ENCODE peak calls at places on chromosomes 5 and 9, in seven cellular contexts. W is GM12865; U is tibial artery; S is gastrocnemius medialis; Y is stomach; F is CD8-positive, alpha-beta T cell; N is body of pancreas. K is an unnamed sample.

GRCh38 chr9:98724810-98725530 is 16.2 kb upstream of the GABBR2 start:
- DNase-seq in W (no peak), U (no peak), S (no peak), Y (no peak), F (no peak), N (no peak), K (no peak)

GRCh38 chr5:139091439-139092156 is 106.6 kb downstream of the SIL1 start:
- DNase-seq in W (peak; percentile 22), U (no peak), S (no peak), Y (no peak), F (no peak), N (no peak), K (no peak)

GRCh38 chr5:34728236-34728635 is 72.1 kb downstream of the RAI14 start:
- DNase-seq in W (no peak), U (no peak), S (no peak), Y (no peak), F (no peak), N (no peak), K (no peak)

GRCh38 chr5:17219006-17219422 is 1.6 kb downstream of the BASP1 start:
- DNase-seq in W (peak; percentile 48), U (no peak), S (no peak), Y (no peak), F (no peak), N (no peak), K (peak; percentile 53)

GRCh38 chr9:20144255-20144654 is 355.4 kb upstream of the SLC24A2 start:
- DNase-seq in W (peak; percentile 26), U (no peak), S (no peak), Y (no peak), F (no peak), N (no peak), K (no peak)

GRCh38 chr5:116885825-116886224 is 311.2 kb upstream of the SEMA6A start:
- DNase-seq in W (peak; percentile 51), U (no peak), S (no peak), Y (no peak), F (no peak), N (no peak), K (no peak)

GRCh38 chr5:173094012-173094661 is 38.0 kb downstream of the CREBRF start:
- DNase-seq in W (no peak), U (no peak), S (no peak), Y (no peak), F (no peak), N (no peak), K (no peak)

GRCh38 chr9:6441269-6441668 is 28.3 kb downstream of the UHRF2 start:
- DNase-seq in W (no peak), U (no peak), S (no peak), Y (no peak), F (no peak), N (no peak), K (no peak)

GRCh38 chr5:180817847-180818246 is 15.2 kb upstream of the MGAT1 start:
- DNase-seq in W (no peak), U (no peak), S (no peak), Y (no peak), F (no peak), N (peak; percentile 46), K (no peak)

GRCh38 chr5:144284036-144284435 is 113.4 kb downstream of the KCTD16 start:
- DNase-seq in W (no peak), U (no peak), S (no peak), Y (no peak), F (no peak), N (no peak), K (no peak)

GRCh38 chr5:144284931-144285330 is 114.3 kb downstream of the KCTD16 start:
- DNase-seq in W (no peak), U (no peak), S (no peak), Y (no peak), F (no peak), N (no peak), K (no peak)

GRCh38 chr5:144292029-144292428 is 121.4 kb downstream of the KCTD16 start:
- DNase-seq in W (no peak), U (no peak), S (no peak), Y (no peak), F (no peak), N (no peak), K (no peak)

GRCh38 chr5:144289277-144289676 is 118.6 kb downstream of the KCTD16 start:
- DNase-seq in W (no peak), U (no peak), S (no peak), Y (no peak), F (no peak), N (no peak), K (no peak)
- TF ChIP-seq CTCF in W (no peak), U (no peak), S (no peak), Y (no peak), F (no peak), N (no peak), K (no peak)

GRCh38 chr9:106557996-106558667 is 304.8 kb upstream of the ZNF462 start:
- DNase-seq in W (no peak), U (no peak), S (no peak), Y (peak; percentile 61), F (no peak), N (no peak), K (no peak)

GRCh38 chr9:106560540-106560939 is 302.4 kb upstream of the ZNF462 start:
- DNase-seq in W (no peak), U (no peak), S (no peak), Y (no peak), F (no peak), N (no peak), K (no peak)
- TF ChIP-seq CTCF in W (peak; percentile 27), U (no peak), S (no peak), Y (no peak), F (no peak), N (no peak), K (no peak)

GRCh38 chr5:154236459-154237375 is 46.2 kb downstream of the GALNT10 start:
- DNase-seq in W (peak; percentile 32), U (no peak), S (no peak), Y (no peak), F (no peak), N (no peak), K (peak; percentile 23)
- TF ChIP-seq CTCF in W (no peak), U (no peak), S (no peak), Y (no peak), F (no peak), N (no peak), K (no peak)

DNA sequence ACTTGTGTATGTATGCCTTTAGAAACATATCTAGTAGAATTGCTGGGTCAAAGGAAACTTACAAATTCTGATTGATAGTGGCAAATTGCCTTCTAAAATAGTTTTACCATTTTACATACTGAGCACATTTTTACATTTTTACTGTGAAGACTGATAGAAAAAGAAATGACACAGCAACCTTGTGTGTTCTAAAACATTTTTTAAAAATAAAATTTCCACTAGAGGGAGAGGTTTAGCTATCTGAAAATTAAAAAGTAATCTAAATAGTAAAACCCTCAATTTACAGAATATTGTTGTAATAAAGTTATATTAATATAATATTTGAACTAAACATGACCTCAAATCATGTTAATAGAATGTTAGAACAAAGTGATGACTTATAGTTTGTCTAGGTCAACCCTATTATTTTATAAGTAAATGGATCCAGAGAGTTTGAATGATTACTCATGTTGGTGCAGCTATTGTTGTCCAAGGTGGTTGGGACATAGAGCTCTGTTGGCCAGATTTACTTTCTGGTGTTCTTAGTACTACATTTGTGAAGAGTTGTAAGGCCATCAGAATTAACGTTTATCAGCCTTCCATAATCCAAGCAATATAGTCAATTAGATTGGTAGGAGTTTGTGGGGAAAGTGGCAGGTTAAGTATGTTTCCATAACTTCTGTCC is 17.2 kb downstream of the CENPP start:
- DNase-seq in W (no peak), U (no peak), S (no peak), Y (no peak), F (no peak), N (no peak), K (no peak)
- TF ChIP-seq CTCF in W (no peak), U (peak; percentile 57), S (no peak), Y (no peak), F (no peak), N (no peak), K (no peak)

GRCh38 chr9:136726631-136727191 is 14.3 kb downstream of the DIPK1B start:
- DNase-seq in W (peak; percentile 79), U (no peak), S (no peak), Y (no peak), F (peak; percentile 34), N (peak; percentile 54), K (peak; percentile 87)
- TF ChIP-seq CTCF in W (peak; percentile 79), U (no peak), S (peak; percentile 25), Y (no peak), F (peak; percentile 63), N (peak; percentile 36), K (peak; percentile 64)

GRCh38 chr9:38068866-38069628 is at the start of gene SHB:
- DNase-seq in W (peak; percentile 83), U (peak; percentile 69), S (peak; percentile 76), Y (peak; percentile 90), F (peak; percentile 68), N (peak; percentile 88), K (peak; percentile 98)
- TF ChIP-seq CTCF in W (no peak), U (no peak), S (peak; percentile 36), Y (no peak), F (peak; percentile 26), N (peak; percentile 24), K (no peak)

DNA sequence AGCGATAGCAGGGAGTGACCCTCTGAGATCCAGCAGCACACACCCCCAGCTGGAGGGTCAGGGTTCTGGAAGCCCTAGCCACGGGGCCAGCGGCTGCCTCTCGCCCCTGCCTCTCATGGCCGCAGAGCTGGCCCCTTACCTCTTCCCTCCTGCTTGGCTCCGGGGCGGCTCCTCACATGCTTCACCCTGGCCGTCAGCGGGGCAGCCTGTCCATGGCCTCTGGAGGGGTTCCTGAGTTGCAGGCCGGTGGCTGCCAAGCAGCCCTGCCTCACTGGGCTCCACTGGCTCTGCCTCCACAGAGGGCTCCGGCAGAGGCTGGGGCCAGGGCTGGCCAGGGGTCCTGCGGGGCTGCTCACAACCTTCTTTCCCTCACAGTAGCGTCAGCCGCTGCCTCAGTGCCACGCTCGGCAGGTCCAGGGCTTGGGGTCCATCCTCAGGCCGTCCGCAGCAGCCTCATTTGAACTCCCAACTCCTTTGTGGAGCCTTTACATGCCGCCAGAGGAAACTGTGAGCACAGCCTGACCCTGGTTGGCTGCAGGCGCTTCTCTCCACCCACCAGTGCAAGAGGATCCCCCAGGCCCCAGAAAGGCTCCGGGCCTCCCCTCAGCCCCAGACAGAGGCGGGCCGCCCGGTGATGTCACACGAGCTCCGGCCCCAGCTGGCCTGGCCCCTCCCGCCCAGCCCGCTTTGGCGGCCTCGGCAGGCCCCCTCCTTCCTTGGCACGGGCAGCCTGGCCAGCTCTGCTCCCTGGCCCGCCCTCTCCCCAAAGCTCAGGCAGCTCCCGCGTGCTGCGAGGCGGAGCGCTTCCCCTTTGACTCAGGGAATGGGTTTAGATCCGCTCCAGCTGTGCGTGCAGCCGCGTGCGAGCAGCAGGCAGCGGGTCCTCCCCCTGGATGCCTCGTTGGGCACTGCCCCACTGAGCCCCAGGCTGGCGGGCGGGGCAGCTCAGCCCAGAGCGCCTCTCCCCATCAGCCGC is at the start of gene ANGPTL2:
- DNase-seq in W (peak; percentile 44), U (peak; percentile 90), S (peak; percentile 95), Y (peak; percentile 73), F (no peak), N (peak; percentile 76), K (peak; percentile 49)
- TF ChIP-seq CTCF in W (no peak), U (no peak), S (no peak), Y (no peak), F (no peak), N (no peak), K (no peak)